ENCODE peak calls at places on chromosomes 6 and 20, in nine cellular contexts. Y is GM12878, N is tibial nerve, H is IMR-90, I is ascending aorta, J is aorta, F is AG04450, G is heart right ventricle, K is hepatocyte. L is an unnamed sample. For H3K9me3, the result is how much of the 10 kb centered on the place peaks cover.

GRCh38 chr6:33117826-33118277 is 42.1 kb downstream of the HLA-DPB1 start:
- DNase-seq in J (no peak), N (no peak), F (no peak), Y (no peak), I (no peak), G (no peak), K (no peak), H (no peak), L (no peak)

GRCh38 chr20:51931321-51931720 is 129.0 kb upstream of the SALL4 start:
- DNase-seq in I (no peak), Y (no peak), J (no peak), G (no peak), K (peak), N (no peak), F (no peak), H (no peak), L (peak)

GRCh38 chr20:24584538-24585356 is 115.3 kb downstream of the SYNDIG1 start:
- DNase-seq in K (no peak), Y (no peak), I (no peak), G (no peak), N (no peak), H (peak), J (no peak), F (no peak), L (no peak)

GRCh38 chr6:2244261-2245102 is 923 bp downstream of the GMDS start:
- DNase-seq in N (no peak), G (no peak), Y (no peak), I (no peak), J (no peak), K (peak), H (no peak), F (no peak), L (peak)

GRCh38 chr6:56050530-56050929 is 175.1 kb upstream of the BMP5 start:
- DNase-seq in G (no peak), H (no peak), K (no peak), F (no peak), N (no peak), J (no peak), Y (no peak), I (no peak), L (no peak)

GRCh38 chr6:113147544-113147943 is 709.6 kb upstream of the MARCKS start:
- DNase-seq in G (no peak), F (peak), J (no peak), K (no peak), I (no peak), N (no peak), Y (no peak), H (peak), L (no peak)

GRCh38 chr20:42492998-42493397 is 696.7 kb downstream of the PTPRT start:
- DNase-seq in Y (no peak), I (no peak), F (no peak), G (no peak), J (no peak), K (no peak), H (no peak), N (no peak), L (no peak)

GRCh38 chr6:11525468-11526155 is 11.9 kb upstream of the TMEM170B start:
- DNase-seq in N (peak), G (no peak), Y (no peak), F (no peak), J (no peak), H (peak), K (peak), I (no peak), L (peak)

GRCh38 chr6:7137335-7138106 is 29.8 kb downstream of the RREB1 start:
- DNase-seq in F (no peak), G (peak), I (no peak), J (no peak), N (peak), K (no peak), Y (no peak), H (peak), L (no peak)

GRCh38 chr6:82364087-82365010 is 732 bp downstream of the TPBG start:
- DNase-seq in I (no peak), J (peak), G (peak), F (no peak), H (peak), N (peak), Y (no peak), K (peak), L (peak)

GRCh38 chr6:47146426-47147174 is 104.5 kb upstream of the ADGRF1 start:
- DNase-seq in I (no peak), J (no peak), H (peak), K (no peak), N (no peak), Y (no peak), F (no peak), G (no peak), L (no peak)

GRCh38 chr20:56710125-56710524 is 81.0 kb downstream of the TFAP2C start:
- DNase-seq in H (no peak), J (no peak), F (no peak), I (no peak), Y (no peak), K (no peak), G (no peak), N (no peak), L (no peak)

GRCh38 chr6:16756660-16757270 is 4.5 kb downstream of the ATXN1 start:
- DNase-seq in N (no peak), J (no peak), K (no peak), Y (no peak), G (no peak), I (no peak), H (no peak), F (no peak), L (no peak)

GRCh38 chr6:156791261-156791850 is 14.2 kb downstream of the ARID1B start:
- DNase-seq in F (no peak), I (no peak), Y (peak), H (peak), K (peak), N (no peak), G (no peak), J (no peak), L (peak)

GRCh38 chr20:24379116-24379927 is 90.1 kb upstream of the SYNDIG1 start:
- DNase-seq in Y (no peak), N (no peak), F (peak), I (no peak), G (peak), H (peak), K (no peak), J (peak), L (no peak)

DNA sequence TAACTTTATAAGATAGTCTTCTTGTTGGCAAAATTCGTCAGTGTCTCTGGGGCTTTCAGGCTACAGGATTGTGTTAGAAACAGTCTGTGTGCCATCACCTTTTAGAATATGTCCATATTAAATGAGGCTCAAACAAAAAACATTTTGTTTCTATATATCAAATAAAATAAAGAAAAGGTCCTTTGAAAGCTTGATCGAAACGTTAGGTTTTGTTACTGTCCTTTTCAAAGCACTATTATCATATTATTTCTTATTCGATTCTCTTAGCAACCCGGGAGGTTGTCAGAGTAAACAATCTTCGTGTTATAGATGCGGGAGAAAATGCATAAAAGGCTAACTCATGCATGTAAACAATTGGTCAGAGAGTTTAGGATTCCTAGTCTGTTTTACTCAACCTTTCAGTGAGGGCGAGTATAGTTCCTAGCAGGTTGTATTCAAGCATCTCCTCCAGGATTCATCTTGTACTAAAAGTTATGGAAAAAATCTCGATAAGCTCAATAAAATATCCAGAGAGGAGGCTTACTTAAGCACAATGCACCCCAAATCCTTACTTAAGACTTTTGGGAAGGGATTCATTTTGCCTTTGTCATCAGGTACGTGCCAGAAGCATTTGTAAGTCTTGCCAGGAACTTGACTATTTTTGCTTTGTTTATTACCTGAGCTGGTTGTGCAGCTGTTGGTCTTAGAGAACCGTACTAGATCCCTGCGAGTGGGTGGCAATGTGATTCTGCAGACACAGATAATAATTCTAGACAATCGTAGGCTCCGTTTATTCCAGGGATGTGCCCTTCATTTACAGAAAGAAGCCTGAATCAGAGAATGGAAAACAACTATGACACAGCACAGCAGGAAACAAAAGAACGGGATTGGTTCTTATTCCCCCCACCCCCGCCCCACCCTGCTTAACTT is 159.6 kb upstream of the ZNF217 start:
- DNase-seq in G (no peak), I (no peak), Y (no peak), N (no peak), H (peak), J (no peak), K (no peak), F (no peak), L (peak)
- H3K4me3 ChIP-seq in G (no peak), I (no peak), Y (no peak), N (no peak), H (no peak), J (no peak), K (no peak), F (no peak), L (no peak)

DNA sequence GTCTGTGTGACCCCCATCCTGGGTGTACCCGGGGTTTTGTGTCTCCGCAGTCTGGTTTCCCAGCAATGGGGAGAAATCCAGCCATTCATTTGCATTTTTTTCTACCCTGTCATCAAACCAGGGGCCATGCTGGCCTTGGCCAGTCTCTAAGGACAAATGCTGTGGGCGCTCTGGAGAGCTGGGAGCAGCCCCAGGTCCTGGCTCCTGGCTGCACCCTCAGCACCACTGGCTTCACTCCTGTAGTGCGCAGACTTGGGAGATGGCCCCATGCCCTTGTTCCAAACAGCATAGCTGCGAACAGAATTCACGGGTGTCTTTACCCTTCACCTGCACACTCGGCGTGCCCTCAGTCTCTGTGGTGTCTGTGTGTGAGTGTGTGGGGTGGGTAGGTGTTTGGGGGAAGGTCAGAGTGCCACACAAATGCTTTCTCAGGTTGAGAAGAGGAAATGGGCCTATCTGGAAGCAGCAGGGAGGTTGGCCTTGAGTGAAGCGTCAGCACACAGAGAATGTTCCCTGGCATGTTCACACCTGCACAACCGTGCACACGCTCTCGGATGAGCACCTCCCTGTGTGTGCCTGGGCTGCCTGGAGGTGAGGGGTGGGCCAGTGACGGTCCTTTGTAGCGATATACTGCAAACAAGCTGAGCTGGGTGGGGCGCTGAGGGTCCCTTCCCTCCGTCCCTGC is 111.2 kb downstream of the ERMARD start:
- DNase-seq in N (no peak), H (no peak), F (no peak), I (no peak), J (no peak), K (no peak), G (no peak), Y (no peak), L (no peak)
- H3K27ac ChIP-seq in N (no peak), H (no peak), F (no peak), I (no peak), J (no peak), K (peak), G (peak), Y (no peak), L (peak)

GRCh38 chr6:355809-356208 is 35.7 kb upstream of the IRF4 start:
- DNase-seq in I (no peak), G (no peak), K (no peak), N (no peak), F (no peak), H (no peak), J (peak), Y (no peak), L (no peak)

GRCh38 chr6:353642-354614 is 37.6 kb upstream of the IRF4 start:
- DNase-seq in Y (no peak), K (no peak), N (no peak), I (no peak), H (no peak), G (no peak), J (no peak), F (no peak), L (no peak)

GRCh38 chr6:354631-355280 is 36.8 kb upstream of the IRF4 start:
- DNase-seq in F (no peak), N (no peak), J (no peak), I (no peak), G (no peak), H (no peak), Y (no peak), K (no peak), L (no peak)

GRCh38 chr6:356828-357251 is 34.7 kb upstream of the IRF4 start:
- DNase-seq in K (no peak), I (no peak), J (no peak), G (no peak), H (no peak), F (no peak), N (peak), Y (no peak), L (no peak)

GRCh38 chr6:355373-355772 is 36.2 kb upstream of the IRF4 start:
- DNase-seq in G (no peak), J (peak), K (no peak), H (no peak), Y (no peak), F (no peak), N (no peak), I (no peak), L (no peak)
- H3K9me3 ChIP-seq in G (under half), J (under half), K (under half), H (under half), Y (under half), F (half or more), N (under half), I (under half), L (under half)

DNA sequence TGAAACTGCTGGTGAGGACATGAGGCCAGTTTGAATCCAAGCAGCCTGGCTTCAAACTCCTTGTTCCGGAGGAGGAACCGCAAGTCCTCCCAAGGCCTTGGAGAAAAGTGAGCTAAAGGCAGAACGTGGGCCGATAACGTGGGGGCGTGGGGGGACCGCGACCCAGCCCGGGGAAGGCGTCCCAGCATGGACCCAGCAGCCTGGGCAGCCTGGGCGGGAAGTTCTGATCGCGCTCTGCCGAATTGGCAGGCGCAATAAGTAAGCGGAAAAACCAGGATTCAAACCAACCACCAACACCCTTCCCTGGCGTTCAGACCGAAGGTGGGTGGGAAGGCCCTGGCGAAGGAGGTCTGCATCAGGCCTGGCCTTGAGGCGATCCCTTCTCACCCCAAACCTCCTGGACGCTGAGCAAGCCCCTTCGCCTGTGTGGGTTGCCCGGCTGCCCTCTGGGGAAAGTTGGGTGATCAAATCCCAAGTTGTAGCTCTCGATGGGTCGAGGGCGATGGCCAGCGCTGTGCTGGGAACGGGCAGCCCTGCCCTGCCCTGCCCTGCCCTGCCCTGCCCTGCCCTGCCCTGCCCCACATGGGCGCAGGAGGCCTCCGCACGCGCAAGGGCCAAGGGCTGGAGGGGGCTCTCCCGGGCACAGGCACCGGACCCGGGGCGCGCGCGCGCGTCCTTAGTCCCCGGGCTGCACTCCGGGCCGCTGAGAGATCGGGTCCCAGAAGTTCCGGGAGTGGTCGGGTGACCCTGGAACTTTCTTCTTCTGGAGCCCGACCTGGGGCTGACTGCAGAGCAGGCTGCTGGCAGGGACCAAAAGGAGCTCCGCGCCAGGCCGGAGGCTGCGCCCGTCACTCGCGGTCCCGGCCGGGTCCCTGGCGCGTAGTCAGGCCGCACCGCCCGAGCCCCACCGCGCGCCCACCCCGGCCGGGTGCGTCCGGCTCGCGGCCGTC is 644 bp upstream of the SLC22A3 start:
- DNase-seq in G (no peak), H (no peak), N (no peak), J (no peak), Y (no peak), I (no peak), K (no peak), F (no peak), L (peak)
- H3K4me3 ChIP-seq in G (no peak), H (no peak), N (peak), J (peak), Y (no peak), I (peak), K (peak), F (no peak), L (no peak)

DNA sequence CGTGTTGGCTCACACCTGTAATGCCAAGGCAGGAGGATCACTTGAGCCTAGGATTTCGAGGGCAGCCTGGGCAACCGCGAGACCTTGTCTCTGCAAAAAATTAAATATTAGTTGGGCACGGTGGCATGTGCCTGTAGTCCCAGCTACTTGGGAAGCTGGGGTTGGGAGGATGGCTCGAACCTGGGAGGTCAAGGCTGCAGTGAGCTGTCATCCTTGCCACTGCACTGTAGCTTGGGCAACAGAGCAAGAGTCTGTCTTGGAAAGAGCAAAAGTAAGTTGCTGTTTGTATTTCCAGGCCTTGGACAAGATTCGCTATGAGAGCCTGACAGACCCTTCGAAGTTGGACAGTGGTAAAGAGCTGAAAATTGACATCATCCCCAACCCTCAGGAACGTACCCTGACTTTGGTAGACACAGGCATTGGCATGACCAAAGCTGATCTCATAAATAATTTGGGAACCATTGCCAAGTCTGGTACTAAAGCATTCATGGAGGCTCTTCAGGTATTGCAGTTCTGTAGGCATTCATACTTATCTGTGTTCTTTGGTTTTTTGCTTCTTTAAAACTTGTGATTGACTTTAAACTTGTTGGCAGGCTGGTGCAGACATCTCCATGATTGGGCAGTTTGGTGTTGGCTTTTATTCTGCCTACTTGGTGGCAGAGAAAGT is 2.3 kb downstream of the HSP90AB1 start:
- DNase-seq in I (no peak), J (peak), N (no peak), G (no peak), H (no peak), F (no peak), K (no peak), Y (no peak), L (no peak)
- H3K27ac ChIP-seq in I (peak), J (no peak), N (no peak), G (no peak), H (no peak), F (no peak), K (peak), Y (no peak), L (no peak)

GRCh38 chr20:38395165-38395564 is 40.0 kb downstream of the SNHG17 start:
- DNase-seq in Y (no peak), N (peak), K (no peak), F (no peak), J (no peak), I (no peak), H (no peak), G (no peak), L (no peak)
- H3K9me3 ChIP-seq in Y (under half), N (under half), K (under half), F (under half), J (under half), I (under half), H (under half), G (under half), L (under half)

GRCh38 chr20:59718681-59719080 is 114.3 kb downstream of the PHACTR3 start:
- DNase-seq in J (no peak), H (no peak), Y (no peak), N (no peak), K (no peak), F (no peak), G (no peak), I (no peak), L (no peak)
- H3K4me3 ChIP-seq in J (no peak), H (no peak), Y (no peak), N (no peak), K (no peak), F (no peak), G (no peak), I (no peak), L (no peak)

DNA sequence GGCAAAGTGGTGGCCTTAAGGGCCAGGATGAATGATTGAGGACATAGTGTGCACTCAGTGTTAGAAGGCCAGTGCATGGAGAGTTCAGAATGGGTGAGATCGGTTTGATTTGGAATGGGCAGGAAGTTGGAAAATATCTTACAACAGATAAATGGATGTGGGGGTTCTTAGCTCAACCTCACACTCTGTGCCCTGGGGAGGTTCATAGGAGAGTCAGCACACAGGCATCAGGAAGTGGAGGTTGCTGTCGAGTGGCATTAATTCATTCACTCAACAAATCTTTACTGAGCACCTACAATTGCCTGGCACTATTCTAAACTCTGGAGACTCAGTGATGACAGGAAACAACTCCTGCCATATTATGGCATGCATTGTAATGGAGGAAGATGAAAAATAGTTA is 313.7 kb upstream of the SUPT3H start:
- DNase-seq in F (no peak), K (no peak), J (no peak), Y (no peak), N (no peak), G (no peak), H (no peak), I (no peak), L (no peak)
- H3K27ac ChIP-seq in F (no peak), K (no peak), J (no peak), Y (no peak), N (no peak), G (no peak), H (no peak), I (no peak), L (no peak)